ENCODE peak calls at places on chromosomes 7 and 10, in seven cellular contexts. L is NCI-H2029 treated with DMSO at 0.1 percent for 48 hours; Y is colonic mucosa; W is naive thymus-derived CD8-positive, alpha-beta T cell; M is stimulated activated CD4-positive, alpha-beta T cell treated with anti-CD3 and anti-CD28 coated beads, Interleukin-2, amount 100 ng/mL, for 48 hours; X is renal cortical epithelial cell; C is activated naive CD4-positive, alpha-beta T cell. I is an unnamed sample.

GRCh38 chr7:157414702-157415096 is 77.9 kb downstream of the DNAJB6 start:
- DNase-seq in X (no peak), C (no peak), L (no peak), W (no peak), M (no peak), Y (no peak), I (no peak)

GRCh38 chr10:86018735-86019058 is 347.9 kb downstream of the GRID1 start:
- DNase-seq in W (no peak), C (no peak), M (no peak), X (no peak), L (no peak), Y (no peak), I (no peak)

GRCh38 chr7:130221746-130222145 is 14.1 kb downstream of the SSMEM1 start:
- DNase-seq in X (no peak), M (no peak), L (no peak), Y (no peak), W (no peak), C (no peak), I (no peak)

GRCh38 chr10:97185326-97186058 is at the start of gene SLIT1:
- DNase-seq in C (no peak), X (no peak), L (no peak), Y (no peak), M (no peak), W (no peak), I (no peak)

GRCh38 chr10:79146611-79147130 is 77.9 kb downstream of the ZMIZ1 start:
- DNase-seq in W (peak), M (no peak), Y (peak), L (peak), C (no peak), X (peak), I (peak)

GRCh38 chr7:73834626-73835191 is 3.9 kb downstream of the CLDN4 start:
- DNase-seq in L (no peak), Y (no peak), C (no peak), W (no peak), X (no peak), M (no peak), I (no peak)

GRCh38 chr10:130648807-130649206 is 512.6 kb downstream of the GLRX3 start:
- DNase-seq in L (no peak), Y (no peak), M (no peak), C (no peak), X (no peak), W (no peak), I (no peak)

GRCh38 chr10:85003083-85003482 is 674.7 kb downstream of the CCSER2 start:
- DNase-seq in W (no peak), X (peak), C (no peak), M (no peak), L (no peak), Y (no peak), I (no peak)

GRCh38 chr7:76377186-76377918 is 18.6 kb upstream of the YWHAG start:
- DNase-seq in X (no peak), W (no peak), Y (no peak), M (no peak), C (no peak), L (no peak), I (no peak)

GRCh38 chr10:44185315-44185666 is 199.6 kb downstream of the CXCL12 start:
- DNase-seq in L (no peak), X (no peak), Y (no peak), W (no peak), C (no peak), M (no peak), I (no peak)

GRCh38 chr10:109239371-109239770 is 683.9 kb downstream of the XPNPEP1 start:
- DNase-seq in L (no peak), M (no peak), C (no peak), Y (no peak), W (no peak), X (no peak), I (no peak)

GRCh38 chr7:2440608-2441245 is 35.5 kb downstream of the GRIFIN start:
- DNase-seq in W (no peak), C (no peak), M (no peak), L (no peak), Y (no peak), X (no peak), I (no peak)

GRCh38 chr7:55524558-55525310 is 47.6 kb downstream of the VOPP1 start:
- DNase-seq in M (no peak), X (no peak), C (no peak), Y (no peak), L (no peak), W (no peak), I (no peak)

GRCh38 chr10:133276435-133277201 is at the start of gene ADAM8:
- DNase-seq in M (peak), C (no peak), W (peak), L (no peak), X (no peak), Y (no peak), I (no peak)

GRCh38 chr7:29255839-29256782 is 61.5 kb downstream of the CHN2 start:
- DNase-seq in Y (no peak), X (peak), C (no peak), W (no peak), L (no peak), M (no peak), I (peak)

GRCh38 chr10:89002234-89002978 is 11.8 kb downstream of the FAS start:
- DNase-seq in W (no peak), M (no peak), X (no peak), Y (no peak), C (no peak), L (no peak), I (no peak)

GRCh38 chr7:17985473-17986239 is 42.0 kb downstream of the PRPS1L1 start:
- DNase-seq in Y (no peak), L (no peak), C (no peak), X (peak), M (no peak), W (no peak), I (no peak)

GRCh38 chr7:110573862-110574528 is 516.9 kb upstream of the LRRN3 start:
- DNase-seq in Y (no peak), L (no peak), W (no peak), M (no peak), X (peak), C (no peak), I (peak)

GRCh38 chr7:157476654-157477549 is 140.1 kb downstream of the DNAJB6 start:
- DNase-seq in C (no peak), W (no peak), Y (no peak), X (no peak), M (no peak), L (no peak), I (no peak)

GRCh38 chr7:140275069-140275961 is 98.5 kb upstream of the KDM7A start:
- DNase-seq in W (no peak), Y (no peak), L (no peak), M (no peak), C (no peak), X (no peak), I (no peak)

GRCh38 chr10:104630731-104631130 is 10.4 kb upstream of the SORCS3 start:
- DNase-seq in M (no peak), X (peak), W (no peak), L (no peak), Y (no peak), C (no peak), I (peak)

GRCh38 chr7:33781796-33782195 is 123.5 kb upstream of the BMPER start:
- DNase-seq in C (no peak), Y (no peak), X (no peak), W (no peak), M (no peak), L (no peak), I (no peak)

GRCh38 chr7:10646249-10646648 is 327.4 kb upstream of the PHF14 start:
- DNase-seq in M (no peak), L (no peak), X (no peak), W (no peak), C (no peak), Y (no peak), I (no peak)

GRCh38 chr7:115679976-115680375 is 350.6 kb downstream of the TFEC start:
- DNase-seq in W (no peak), M (no peak), C (no peak), L (no peak), Y (peak), X (peak), I (peak)